ENCODE peak calls at places on chromosomes 3 and 15, in six cellular contexts. One of them, this sample, is unnamed. For H3K36me3, the result is how much of the 10 kb centered on the place peaks cover.

GRCh38 chr15:88393719-88394519 is 73.3 kb downstream of the MRPL46 start:
- DNase-seq in CD8-positive, alpha-beta memory T cell: no peak
- DNase-seq in BJ: no peak
- DNase-seq in upper lobe of right lung: no peak
- DNase-seq in adrenal gland: no peak
- DNase-seq in tibial artery: no peak
- DNase-seq in this sample: no peak

GRCh38 chr15:83998486-83998885 is 237.1 kb upstream of the GOLGA6L4 start:
- DNase-seq in tibial artery: no peak
- DNase-seq in BJ: no peak
- DNase-seq in adrenal gland: no peak
- DNase-seq in CD8-positive, alpha-beta memory T cell: no peak
- DNase-seq in upper lobe of right lung: no peak
- DNase-seq in this sample: no peak

GRCh38 chr3:81364411-81364810 is 397.0 kb downstream of the GBE1 start:
- DNase-seq in adrenal gland: no peak
- DNase-seq in CD8-positive, alpha-beta memory T cell: no peak
- DNase-seq in BJ: no peak
- DNase-seq in upper lobe of right lung: no peak
- DNase-seq in tibial artery: no peak
- DNase-seq in this sample: no peak

GRCh38 chr3:60190073-60190472 is 1061.2 kb downstream of the FHIT start:
- DNase-seq in adrenal gland: no peak
- DNase-seq in BJ: no peak
- DNase-seq in upper lobe of right lung: no peak
- DNase-seq in tibial artery: no peak
- DNase-seq in CD8-positive, alpha-beta memory T cell: no peak
- DNase-seq in this sample: no peak

GRCh38 chr3:58639001-58639400 is 27.6 kb downstream of the FAM3D start:
- DNase-seq in adrenal gland: no peak
- DNase-seq in upper lobe of right lung: no peak
- DNase-seq in BJ: no peak
- DNase-seq in CD8-positive, alpha-beta memory T cell: no peak
- DNase-seq in tibial artery: no peak
- DNase-seq in this sample: no peak

GRCh38 chr3:170414202-170414663 is 4.4 kb upstream of the CLDN11 start:
- DNase-seq in CD8-positive, alpha-beta memory T cell: no peak
- DNase-seq in BJ: peak
- DNase-seq in tibial artery: no peak
- DNase-seq in upper lobe of right lung: no peak
- DNase-seq in adrenal gland: peak
- DNase-seq in this sample: peak

GRCh38 chr3:193782280-193782654 is 189.3 kb downstream of the OPA1 start:
- DNase-seq in adrenal gland: no peak
- DNase-seq in CD8-positive, alpha-beta memory T cell: no peak
- DNase-seq in upper lobe of right lung: peak
- DNase-seq in BJ: no peak
- DNase-seq in tibial artery: no peak
- DNase-seq in this sample: peak

GRCh38 chr3:186107148-186108105 is 1.5 kb downstream of the ETV5 start:
- DNase-seq in BJ: no peak
- DNase-seq in tibial artery: peak
- DNase-seq in adrenal gland: peak
- DNase-seq in upper lobe of right lung: peak
- DNase-seq in CD8-positive, alpha-beta memory T cell: peak
- DNase-seq in this sample: peak

GRCh38 chr3:39707314-39707909 is 102.0 kb upstream of the MYRIP start:
- DNase-seq in BJ: no peak
- DNase-seq in tibial artery: no peak
- DNase-seq in CD8-positive, alpha-beta memory T cell: no peak
- DNase-seq in adrenal gland: no peak
- DNase-seq in upper lobe of right lung: no peak
- DNase-seq in this sample: peak

GRCh38 chr3:183824761-183825379 is 507 bp downstream of the MAP6D1 start:
- DNase-seq in CD8-positive, alpha-beta memory T cell: no peak
- DNase-seq in BJ: no peak
- DNase-seq in tibial artery: peak
- DNase-seq in adrenal gland: no peak
- DNase-seq in upper lobe of right lung: no peak
- DNase-seq in this sample: no peak

GRCh38 chr3:109685084-109686079 is 348.0 kb upstream of the DPPA4 start:
- DNase-seq in upper lobe of right lung: peak
- DNase-seq in tibial artery: peak
- DNase-seq in BJ: peak
- DNase-seq in adrenal gland: peak
- DNase-seq in CD8-positive, alpha-beta memory T cell: no peak
- DNase-seq in this sample: peak

GRCh38 chr3:150397220-150397619 is 10.9 kb upstream of the TSC22D2 start:
- DNase-seq in adrenal gland: no peak
- DNase-seq in upper lobe of right lung: no peak
- DNase-seq in BJ: no peak
- DNase-seq in CD8-positive, alpha-beta memory T cell: no peak
- DNase-seq in tibial artery: no peak
- DNase-seq in this sample: no peak

GRCh38 chr15:60096157-60096556 is 92.0 kb downstream of the FOXB1 start:
- DNase-seq in CD8-positive, alpha-beta memory T cell: no peak
- DNase-seq in upper lobe of right lung: no peak
- DNase-seq in BJ: no peak
- DNase-seq in tibial artery: no peak
- DNase-seq in adrenal gland: no peak
- DNase-seq in this sample: no peak

GRCh38 chr15:65102912-65103311 is 12.1 kb downstream of the UBAP1L start:
- DNase-seq in BJ: no peak
- DNase-seq in tibial artery: no peak
- DNase-seq in upper lobe of right lung: no peak
- DNase-seq in adrenal gland: no peak
- DNase-seq in CD8-positive, alpha-beta memory T cell: no peak
- DNase-seq in this sample: no peak

GRCh38 chr15:31390029-31390428 is 63.4 kb downstream of the KLF13 start:
- DNase-seq in BJ: no peak
- DNase-seq in adrenal gland: no peak
- DNase-seq in CD8-positive, alpha-beta memory T cell: no peak
- DNase-seq in upper lobe of right lung: no peak
- DNase-seq in tibial artery: no peak
- DNase-seq in this sample: no peak

GRCh38 chr15:41816788-41817187 is 11.1 kb upstream of the JMJD7 start:
- DNase-seq in upper lobe of right lung: no peak
- DNase-seq in tibial artery: no peak
- DNase-seq in BJ: no peak
- DNase-seq in CD8-positive, alpha-beta memory T cell: no peak
- DNase-seq in adrenal gland: no peak
- DNase-seq in this sample: no peak

GRCh38 chr15:98069256-98069655 is 108.8 kb downstream of the ARRDC4 start:
- DNase-seq in CD8-positive, alpha-beta memory T cell: no peak
- DNase-seq in upper lobe of right lung: no peak
- DNase-seq in tibial artery: no peak
- DNase-seq in adrenal gland: no peak
- DNase-seq in BJ: no peak
- DNase-seq in this sample: no peak

GRCh38 chr3:32877598-32877997 is 59.8 kb downstream of the TRIM71 start:
- DNase-seq in upper lobe of right lung: no peak
- DNase-seq in adrenal gland: no peak
- DNase-seq in BJ: no peak
- DNase-seq in CD8-positive, alpha-beta memory T cell: no peak
- DNase-seq in tibial artery: no peak
- DNase-seq in this sample: no peak

GRCh38 chr3:160023476-160023875 is 34.8 kb downstream of the IL12A start:
- DNase-seq in tibial artery: no peak
- DNase-seq in BJ: no peak
- DNase-seq in adrenal gland: no peak
- DNase-seq in CD8-positive, alpha-beta memory T cell: no peak
- DNase-seq in upper lobe of right lung: no peak
- DNase-seq in this sample: no peak

GRCh38 chr3:61627768-61628185 is 66.4 kb downstream of the PTPRG start:
- DNase-seq in tibial artery: no peak
- DNase-seq in adrenal gland: peak
- DNase-seq in BJ: peak
- DNase-seq in upper lobe of right lung: no peak
- DNase-seq in CD8-positive, alpha-beta memory T cell: no peak
- DNase-seq in this sample: no peak

GRCh38 chr3:115239717-115240116 is 92.6 kb upstream of the ZBTB20 start:
- DNase-seq in adrenal gland: peak
- DNase-seq in tibial artery: peak
- DNase-seq in upper lobe of right lung: no peak
- DNase-seq in BJ: peak
- DNase-seq in CD8-positive, alpha-beta memory T cell: no peak
- DNase-seq in this sample: no peak

GRCh38 chr3:135199137-135199536 is 404.1 kb downstream of the EPHB1 start:
- DNase-seq in upper lobe of right lung: no peak
- DNase-seq in adrenal gland: no peak
- DNase-seq in BJ: no peak
- DNase-seq in CD8-positive, alpha-beta memory T cell: no peak
- DNase-seq in tibial artery: no peak
- DNase-seq in this sample: no peak

GRCh38 chr15:36658905-36659304 is 79.5 kb downstream of the CDIN1 start:
- DNase-seq in adrenal gland: no peak
- DNase-seq in tibial artery: no peak
- DNase-seq in CD8-positive, alpha-beta memory T cell: no peak
- DNase-seq in upper lobe of right lung: no peak
- DNase-seq in BJ: no peak
- DNase-seq in this sample: no peak

GRCh38 chr3:50321844-50322385 is 630 bp downstream of the HYAL2 start:
- DNase-seq in upper lobe of right lung: no peak
- DNase-seq in CD8-positive, alpha-beta memory T cell: no peak
- DNase-seq in adrenal gland: no peak
- DNase-seq in tibial artery: no peak
- DNase-seq in BJ: no peak
- DNase-seq in this sample: peak

GRCh38 chr3:188706176-188706575 is 465.6 kb upstream of the TPRG1 start:
- DNase-seq in BJ: no peak
- DNase-seq in tibial artery: no peak
- DNase-seq in upper lobe of right lung: no peak
- DNase-seq in CD8-positive, alpha-beta memory T cell: no peak
- DNase-seq in adrenal gland: no peak
- DNase-seq in this sample: no peak

GRCh38 chr15:38217181-38217580 is 35.5 kb upstream of the SPRED1 start:
- DNase-seq in CD8-positive, alpha-beta memory T cell: no peak
- DNase-seq in adrenal gland: no peak
- DNase-seq in tibial artery: no peak
- DNase-seq in upper lobe of right lung: no peak
- DNase-seq in BJ: no peak
- DNase-seq in this sample: no peak

GRCh38 chr15:77511869-77512268 is 91.2 kb downstream of the HMG20A start:
- DNase-seq in adrenal gland: no peak
- DNase-seq in tibial artery: no peak
- DNase-seq in CD8-positive, alpha-beta memory T cell: no peak
- DNase-seq in upper lobe of right lung: no peak
- DNase-seq in BJ: no peak
- DNase-seq in this sample: no peak

DNA sequence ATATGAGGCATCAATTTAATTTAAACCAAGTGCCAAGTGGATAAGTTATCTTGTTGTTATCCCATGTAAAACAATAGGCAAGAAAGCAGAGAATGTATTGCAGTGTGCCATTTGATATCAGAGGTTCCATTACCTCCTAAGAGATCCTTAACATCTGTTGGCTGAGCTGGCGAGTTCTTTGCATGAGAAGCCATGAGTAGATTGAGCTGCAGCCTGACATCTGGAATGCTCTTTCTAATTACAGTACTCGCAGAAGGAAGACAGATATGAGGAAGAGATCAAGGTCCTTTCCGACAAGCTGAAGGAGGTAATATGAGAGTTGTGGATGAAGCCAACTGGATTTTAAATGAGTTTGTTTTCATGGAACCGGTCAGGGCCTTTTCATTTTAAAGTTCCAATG is 19.4 kb downstream of the TPM1 start:
- DNase-seq in adrenal gland: no peak
- DNase-seq in tibial artery: no peak
- DNase-seq in CD8-positive, alpha-beta memory T cell: no peak
- DNase-seq in BJ: no peak
- DNase-seq in upper lobe of right lung: no peak
- DNase-seq in this sample: no peak
- H3K36me3 ChIP-seq in adrenal gland: under half
- H3K36me3 ChIP-seq in tibial artery: half or more
- H3K36me3 ChIP-seq in CD8-positive, alpha-beta memory T cell: under half
- H3K36me3 ChIP-seq in BJ: under half
- H3K36me3 ChIP-seq in upper lobe of right lung: half or more
- H3K36me3 ChIP-seq in this sample: under half

DNA sequence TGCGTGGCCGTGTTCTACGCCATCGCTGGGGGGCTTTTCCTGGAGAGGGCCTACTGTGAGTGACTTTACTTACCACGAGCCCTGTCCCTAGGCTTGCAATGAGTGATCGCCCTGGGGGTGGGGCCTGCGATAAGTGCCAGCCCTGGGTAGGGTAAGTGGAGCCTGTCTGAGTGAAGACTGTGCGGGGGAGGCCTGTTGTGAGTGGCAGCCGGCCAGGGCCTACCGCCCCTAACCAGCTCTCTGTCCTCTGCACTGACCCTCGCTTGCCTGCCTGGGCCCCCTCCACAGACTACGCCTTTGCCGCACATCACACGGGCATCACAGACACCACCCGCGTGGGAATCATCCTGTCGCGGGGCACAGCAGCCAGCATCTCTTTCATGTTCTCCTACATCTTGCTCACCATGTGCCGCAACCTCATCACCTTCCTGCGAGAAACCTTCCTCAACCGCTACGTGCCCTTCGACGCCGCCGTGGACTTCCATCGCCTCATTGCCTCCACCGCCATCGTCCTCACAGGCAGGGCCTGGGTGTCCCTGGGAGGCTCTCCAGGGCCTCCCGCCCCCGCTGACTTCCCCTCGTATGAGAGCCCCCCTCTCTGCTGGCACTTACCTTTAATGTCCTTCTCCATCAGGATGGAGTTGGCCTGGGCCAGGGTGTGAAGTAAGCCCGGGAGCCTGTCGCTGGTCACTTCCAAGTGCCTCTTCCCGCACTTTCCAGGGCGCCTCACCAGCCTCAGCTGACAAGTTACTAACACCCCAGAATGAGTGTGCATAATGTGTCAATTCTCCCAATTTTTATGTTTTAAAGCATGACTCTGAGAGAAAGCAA is 22.4 kb downstream of the DUOX1 start:
- DNase-seq in BJ: no peak
- DNase-seq in adrenal gland: no peak
- DNase-seq in CD8-positive, alpha-beta memory T cell: no peak
- DNase-seq in tibial artery: no peak
- DNase-seq in upper lobe of right lung: no peak
- DNase-seq in this sample: no peak
- H3K36me3 ChIP-seq in BJ: under half
- H3K36me3 ChIP-seq in adrenal gland: under half
- H3K36me3 ChIP-seq in CD8-positive, alpha-beta memory T cell: under half
- H3K36me3 ChIP-seq in tibial artery: under half
- H3K36me3 ChIP-seq in upper lobe of right lung: half or more
- H3K36me3 ChIP-seq in this sample: under half

GRCh38 chr3:12583280-12583679 is 26.4 kb downstream of the MKRN2 start:
- DNase-seq in CD8-positive, alpha-beta memory T cell: no peak
- DNase-seq in adrenal gland: no peak
- DNase-seq in upper lobe of right lung: no peak
- DNase-seq in BJ: no peak
- DNase-seq in tibial artery: no peak
- DNase-seq in this sample: no peak
- H3K36me3 ChIP-seq in CD8-positive, alpha-beta memory T cell: under half
- H3K36me3 ChIP-seq in adrenal gland: under half
- H3K36me3 ChIP-seq in upper lobe of right lung: half or more
- H3K36me3 ChIP-seq in BJ: under half
- H3K36me3 ChIP-seq in tibial artery: half or more
- H3K36me3 ChIP-seq in this sample: under half

DNA sequence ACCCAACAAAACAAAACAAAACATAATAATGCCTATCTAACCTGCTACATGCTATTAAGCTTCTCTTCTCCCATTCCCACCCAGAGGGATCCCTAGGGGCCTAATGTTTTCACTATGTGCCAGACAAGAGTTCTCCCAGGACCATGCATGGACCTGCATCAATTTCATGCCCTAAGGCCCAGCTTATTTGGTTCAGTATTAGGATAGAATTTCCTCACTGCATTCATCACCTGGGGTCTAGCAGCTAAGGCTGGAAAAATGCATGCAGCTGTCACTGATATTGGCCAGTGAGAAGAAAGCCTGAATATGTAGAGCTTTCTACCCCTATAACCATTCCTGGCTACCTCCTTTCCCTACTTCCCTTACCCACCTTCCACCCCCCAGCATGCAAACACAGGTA is 2.0 kb upstream of the HCLS1 start:
- DNase-seq in upper lobe of right lung: no peak
- DNase-seq in adrenal gland: no peak
- DNase-seq in tibial artery: no peak
- DNase-seq in BJ: no peak
- DNase-seq in CD8-positive, alpha-beta memory T cell: no peak
- DNase-seq in this sample: no peak
- H3K36me3 ChIP-seq in upper lobe of right lung: half or more
- H3K36me3 ChIP-seq in adrenal gland: under half
- H3K36me3 ChIP-seq in tibial artery: under half
- H3K36me3 ChIP-seq in BJ: under half
- H3K36me3 ChIP-seq in CD8-positive, alpha-beta memory T cell: under half
- H3K36me3 ChIP-seq in this sample: under half